ENCODE peak calls at places on chromosomes 2 and 18, in four cellular contexts. U is fibroblast of lung, E is Peyer's patch, M is astrocyte. G is an unnamed sample.
A peak's percentile ranks its signal among the peaks of the same experiment; 100 is the strongest.

GRCh38 chr2:97720746-97721145 is 7.4 kb downstream of the ZAP70 start:
- DNase-seq in U (no peak), E (peak; percentile 1), M (no peak), G (no peak)

GRCh38 chr18:51660316-51660715 is 462.8 kb upstream of the MEX3C start:
- DNase-seq in U (no peak), E (no peak), M (no peak), G (no peak)

GRCh38 chr2:9166579-9167392 is 39.8 kb upstream of the ASAP2 start:
- DNase-seq in U (no peak), E (no peak), M (no peak), G (peak; percentile 24)

GRCh38 chr18:77749189-77749588 is 499.5 kb downstream of the GALR1 start:
- DNase-seq in U (no peak), E (no peak), M (no peak), G (peak; percentile 12)

GRCh38 chr18:47050468-47050867 is 15.0 kb upstream of the ELOA2 start:
- DNase-seq in U (peak; percentile 44), E (no peak), M (peak; percentile 33), G (peak; percentile 68)

GRCh38 chr2:60925994-60926750 is 44.8 kb downstream of the REL start:
- DNase-seq in U (peak; percentile 43), E (no peak), M (peak; percentile 20), G (peak; percentile 14)

GRCh38 chr2:109411648-109412325 is 202.0 kb downstream of the SEPTIN10 start:
- DNase-seq in U (no peak), E (no peak), M (no peak), G (no peak)

GRCh38 chr18:12283256-12283655 is 24.8 kb upstream of the TUBB6 start:
- DNase-seq in U (peak; percentile 73), E (no peak), M (peak; percentile 69), G (peak; percentile 55)

GRCh38 chr2:164625378-164625971 is 4.2 kb upstream of the GRB14 start:
- DNase-seq in U (peak; percentile 58), E (no peak), M (peak; percentile 44), G (peak; percentile 85)

GRCh38 chr2:124018894-124019293 is 6.2 kb upstream of the CNTNAP5 start:
- DNase-seq in U (no peak), E (no peak), M (no peak), G (peak; percentile 1)

GRCh38 chr18:13540783-13541182 is 185.6 kb downstream of the FAM210A start:
- DNase-seq in U (no peak), E (no peak), M (no peak), G (no peak)

GRCh38 chr2:189350515-189351209 is 90.6 kb upstream of the WDR75 start:
- DNase-seq in U (peak; percentile 99), E (no peak), M (peak; percentile 99), G (peak; percentile 93)

GRCh38 chr2:198309673-198310280 is 505.4 kb downstream of the PLCL1 start:
- DNase-seq in U (peak; percentile 16), E (no peak), M (no peak), G (peak; percentile 64)

GRCh38 chr2:36359006-36359580 is 3.5 kb downstream of the CRIM1 start:
- DNase-seq in U (no peak), E (no peak), M (no peak), G (peak; percentile 58)

GRCh38 chr2:41502752-41503151 is 545.1 kb upstream of the PKDCC start:
- DNase-seq in U (no peak), E (no peak), M (no peak), G (no peak)
- H3K9me3 ChIP-seq in U (no peaks in the 10 kb centered on the region), E (no peaks in the 10 kb centered on the region), M (no peaks in the 10 kb centered on the region), G (no peaks in the 10 kb centered on the region)

DNA sequence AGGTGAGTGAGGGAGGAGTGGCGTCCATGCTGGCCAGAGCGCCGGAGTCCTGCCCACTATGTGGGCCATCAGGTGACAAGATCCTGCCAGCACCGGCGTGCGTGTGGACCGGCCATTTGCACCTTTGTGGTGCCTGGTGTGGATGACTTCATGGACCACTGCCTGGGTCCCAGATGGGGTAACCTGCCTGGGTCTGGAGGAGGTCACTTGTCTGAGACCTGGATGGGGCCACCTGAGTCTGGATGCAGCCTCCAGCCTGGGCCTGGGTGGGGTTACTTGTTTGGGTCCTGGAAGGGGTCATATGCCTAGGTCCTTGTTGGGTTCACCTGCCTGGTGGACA is 299.6 kb downstream of the NDUFA10 start:
- DNase-seq in U (no peak), E (peak; percentile 30), M (no peak), G (no peak)
- H3K9me3 ChIP-seq in U (peaks cover 2% of the 10 kb centered on the region), E (no peaks in the 10 kb centered on the region), M (peaks cover 7% of the 10 kb centered on the region), G (no peaks in the 10 kb centered on the region)

GRCh38 chr2:58051445-58051844 is 4.8 kb downstream of the VRK2 start:
- DNase-seq in U (no peak), E (no peak), M (no peak), G (no peak)
- H3K9me3 ChIP-seq in U (no peaks in the 10 kb centered on the region), E (no peaks in the 10 kb centered on the region), M (no peaks in the 10 kb centered on the region), G (no peaks in the 10 kb centered on the region)

DNA sequence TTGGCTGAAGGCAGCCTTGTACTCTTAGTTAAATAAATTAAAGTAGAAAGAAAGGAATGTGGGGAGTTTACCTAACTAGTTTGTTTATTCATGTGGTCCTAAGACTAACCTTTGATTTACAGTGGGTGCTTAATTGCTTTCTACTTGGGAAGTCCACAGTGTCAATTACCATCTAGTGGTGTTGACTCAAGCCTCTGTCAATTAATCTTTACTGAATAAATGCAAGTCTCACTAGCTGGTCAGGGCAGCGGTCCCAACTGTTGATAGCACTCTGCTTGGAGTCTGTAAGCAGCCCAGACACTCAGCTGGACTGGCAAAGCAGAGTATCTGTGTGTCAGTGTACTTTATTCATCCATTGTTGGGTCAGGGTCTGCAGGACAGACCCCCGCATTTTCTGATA is 15.8 kb downstream of the ZNF514 start:
- DNase-seq in U (no peak), E (no peak), M (no peak), G (no peak)
- H3K9me3 ChIP-seq in U (peaks cover 2% of the 10 kb centered on the region), E (peaks cover 6% of the 10 kb centered on the region), M (peaks cover 46% of the 10 kb centered on the region), G (peaks cover 13% of the 10 kb centered on the region)

DNA sequence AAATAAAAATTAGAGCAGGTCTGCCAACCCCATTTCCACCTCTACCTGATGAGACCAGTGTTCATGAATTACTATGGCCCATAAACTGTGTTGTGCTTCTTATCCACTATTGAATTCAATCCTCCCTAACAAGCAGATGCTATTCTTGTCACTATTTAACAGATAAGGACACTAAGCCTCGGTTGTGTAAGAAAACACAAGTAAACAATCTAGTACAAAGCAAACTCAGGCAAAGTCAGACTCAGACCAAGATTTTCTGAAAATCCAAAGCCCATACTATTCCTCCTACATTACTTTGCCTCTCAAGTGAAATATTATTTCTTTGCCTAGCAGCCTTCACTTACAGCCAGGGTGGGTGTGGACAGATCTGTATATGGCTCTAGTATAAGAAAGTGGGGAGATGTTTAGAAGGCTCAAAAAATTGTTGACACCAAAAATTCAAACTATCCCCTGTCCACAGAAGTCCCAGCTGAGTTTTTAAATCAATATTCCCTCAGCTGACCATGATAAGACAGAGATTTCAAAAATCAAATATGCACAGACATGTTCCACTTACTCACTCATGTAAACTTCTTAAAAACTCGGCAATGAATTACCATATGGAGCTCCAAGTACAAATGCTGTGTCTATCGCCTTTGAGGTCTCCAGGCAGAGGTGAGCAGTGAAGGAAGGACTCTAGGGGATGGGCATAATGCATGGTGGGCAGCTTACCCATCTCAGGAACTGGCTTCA is 16.0 kb upstream of the TTR start:
- DNase-seq in U (no peak), E (no peak), M (no peak), G (no peak)
- H3K9me3 ChIP-seq in U (no peaks in the 10 kb centered on the region), E (no peaks in the 10 kb centered on the region), M (no peaks in the 10 kb centered on the region), G (no peaks in the 10 kb centered on the region)

G was measured in GM23248.